ENCODE peak calls at places on chromosomes 16 and 17, in four cellular contexts. M is adrenal gland; W is left ventricle myocardium inferior; C is CD8-positive, alpha-beta T cell. N is an unnamed sample.

GRCh38 chr17:80068301-80069160 is 32.1 kb downstream of the CCDC40 start:
- DNase-seq in M (peak; percentile 75), W (no peak), C (no peak), N (no peak)

GRCh38 chr17:17484451-17484899 is 7.7 kb downstream of the MED9 start:
- DNase-seq in M (no peak), W (no peak), C (no peak), N (no peak)

GRCh38 chr17:80449194-80449929 is 27.0 kb downstream of the NPTX1 start:
- DNase-seq in M (no peak), W (no peak), C (no peak), N (no peak)

GRCh38 chr16:50573947-50574751 is 26.0 kb downstream of the NKD1 start:
- DNase-seq in M (no peak), W (no peak), C (no peak), N (no peak)

GRCh38 chr16:49287572-49287971 is 5.9 kb upstream of the CBLN1 start:
- DNase-seq in M (no peak), W (no peak), C (no peak), N (no peak)

GRCh38 chr16:49937886-49938285 is 82.0 kb upstream of the ZNF423 start:
- DNase-seq in M (no peak), W (no peak), C (no peak), N (no peak)

GRCh38 chr16:86598607-86599318 is 20.4 kb downstream of the FOXL1 start:
- DNase-seq in M (no peak), W (no peak), C (no peak), N (no peak)

GRCh38 chr17:72008236-72008874 is 112.5 kb upstream of the SOX9 start:
- DNase-seq in M (no peak), W (no peak), C (no peak), N (no peak)

GRCh38 chr16:4811242-4811641 is 8.8 kb upstream of the ROGDI start:
- DNase-seq in M (no peak), W (no peak), C (no peak), N (no peak)

GRCh38 chr16:86171329-86171728 is 272.4 kb downstream of the IRF8 start:
- DNase-seq in M (no peak), W (no peak), C (no peak), N (no peak)

GRCh38 chr16:21996923-21997692 is 3.8 kb downstream of the PDZD9 start:
- DNase-seq in M (no peak), W (no peak), C (no peak), N (no peak)

GRCh38 chr17:6510321-6511023 is 45.9 kb downstream of the PITPNM3 start:
- DNase-seq in M (peak; percentile 47), W (no peak), C (no peak), N (no peak)

GRCh38 chr16:75320435-75320834 is 69.0 kb upstream of the BCAR1 start:
- DNase-seq in M (peak; percentile 45), W (no peak), C (no peak), N (no peak)

GRCh38 chr16:50878966-50879615 is 137.2 kb downstream of the CYLD start:
- DNase-seq in M (no peak), W (no peak), C (no peak), N (no peak)

GRCh38 chr17:30567231-30568116 is 90.3 kb downstream of the GOSR1 start:
- DNase-seq in M (no peak), W (no peak), C (no peak), N (no peak)

GRCh38 chr17:76034433-76035185 is 7.5 kb upstream of the EVPL start:
- DNase-seq in M (no peak), W (no peak), C (no peak), N (no peak)

GRCh38 chr17:33200587-33200986 is 92.5 kb downstream of the ASIC2 start:
- DNase-seq in M (no peak), W (no peak), C (no peak), N (no peak)

GRCh38 chr17:51820252-51820651 is 338.3 kb downstream of the CA10 start:
- DNase-seq in M (no peak), W (no peak), C (no peak), N (no peak)

GRCh38 chr17:45427181-45427835 is 5.4 kb downstream of the ARHGAP27 start:
- DNase-seq in M (no peak), W (no peak), C (no peak), N (no peak)

GRCh38 chr16:50534958-50535357 is 13.2 kb upstream of the NKD1 start:
- DNase-seq in M (no peak), W (no peak), C (no peak), N (no peak)

GRCh38 chr17:49565948-49566491 is 9.7 kb upstream of the NXPH3 start:
- DNase-seq in M (peak; percentile 49), W (peak; percentile 74), C (no peak), N (no peak)

GRCh38 chr16:57192720-57193486 is 6.8 kb downstream of the RSPRY1 start:
- DNase-seq in M (no peak), W (no peak), C (no peak), N (no peak)

GRCh38 chr16:67678354-67679023 is 11.9 kb downstream of the C16orf86 start:
- DNase-seq in M (no peak), W (no peak), C (no peak), N (peak; percentile 44)

GRCh38 chr16:3998793-3999478 is 117.3 kb downstream of the ADCY9 start:
- DNase-seq in M (no peak), W (no peak), C (no peak), N (no peak)

GRCh38 chr17:70582777-70583176 is 413.4 kb downstream of the KCNJ2 start:
- DNase-seq in M (no peak), W (no peak), C (no peak), N (no peak)

GRCh38 chr17:82793974-82794620 is 42.2 kb downstream of the TBCD start:
- DNase-seq in M (no peak), W (no peak), C (no peak), N (no peak)

GRCh38 chr16:18047761-18048160 is 288.8 kb downstream of the NPIPA8 start:
- DNase-seq in M (no peak), W (no peak), C (no peak), N (no peak)

GRCh38 chr17:50719924-50720805 is 762 bp downstream of the LUC7L3 start:
- DNase-seq in M (no peak), W (no peak), C (no peak), N (no peak)

GRCh38 chr17:50661348-50661747 is 26.7 kb downstream of the ABCC3 start:
- DNase-seq in M (no peak), W (no peak), C (no peak), N (no peak)

DNA sequence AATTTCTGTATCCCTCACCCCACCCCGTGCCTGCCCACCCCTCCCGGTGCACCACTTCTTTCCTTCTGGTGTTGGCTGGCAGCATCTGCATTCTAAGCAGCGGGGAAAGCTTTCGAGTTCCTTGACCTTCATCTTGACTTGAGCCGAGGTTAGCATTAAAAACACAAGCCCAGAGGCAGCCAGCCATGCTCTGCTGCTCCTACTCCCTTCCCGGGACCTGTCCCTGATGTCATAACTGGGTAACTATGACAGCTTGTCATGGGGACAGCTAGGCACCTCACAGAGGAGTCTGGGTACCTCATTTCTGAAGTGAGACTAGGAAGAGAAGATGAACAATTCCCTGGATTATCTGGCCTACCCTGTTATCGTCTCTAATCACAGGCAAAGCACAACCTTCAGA is at the start of gene CFAP97D1:
- DNase-seq in M (no peak), W (no peak), C (no peak), N (no peak)
- H3K4me3 ChIP-seq in M (peak within 1 kb of the TSS; percentile 50), W (peak within 1 kb of the TSS; percentile 95), C (peak within 1 kb of the TSS; percentile 88), N (peak within 1 kb of the TSS; percentile 86)

GRCh38 chr16:30882429-30883310 is 11.2 kb downstream of the BCL7C start:
- DNase-seq in M (no peak), W (no peak), C (no peak), N (no peak)

GRCh38 chr16:30874244-30874820 is 19.5 kb downstream of the BCL7C start:
- DNase-seq in M (no peak), W (no peak), C (no peak), N (no peak)

GRCh38 chr16:30874821-30875717 is 18.8 kb downstream of the BCL7C start:
- DNase-seq in M (peak; percentile 92), W (peak; percentile 93), C (peak; percentile 85), N (peak; percentile 90)

GRCh38 chr16:30875881-30876791 is 17.7 kb downstream of the BCL7C start:
- DNase-seq in M (peak; percentile 17), W (no peak), C (peak; percentile 32), N (peak; percentile 24)

GRCh38 chr16:30876867-30877266 is 17.0 kb downstream of the BCL7C start:
- DNase-seq in M (no peak), W (no peak), C (no peak), N (peak; percentile 55)
- H3K4me3 ChIP-seq in M (no peak overlapping the region), W (peak overlapping the region; percentile 99), C (peak overlapping the region; percentile 87), N (peak overlapping the region; percentile 78)

DNA sequence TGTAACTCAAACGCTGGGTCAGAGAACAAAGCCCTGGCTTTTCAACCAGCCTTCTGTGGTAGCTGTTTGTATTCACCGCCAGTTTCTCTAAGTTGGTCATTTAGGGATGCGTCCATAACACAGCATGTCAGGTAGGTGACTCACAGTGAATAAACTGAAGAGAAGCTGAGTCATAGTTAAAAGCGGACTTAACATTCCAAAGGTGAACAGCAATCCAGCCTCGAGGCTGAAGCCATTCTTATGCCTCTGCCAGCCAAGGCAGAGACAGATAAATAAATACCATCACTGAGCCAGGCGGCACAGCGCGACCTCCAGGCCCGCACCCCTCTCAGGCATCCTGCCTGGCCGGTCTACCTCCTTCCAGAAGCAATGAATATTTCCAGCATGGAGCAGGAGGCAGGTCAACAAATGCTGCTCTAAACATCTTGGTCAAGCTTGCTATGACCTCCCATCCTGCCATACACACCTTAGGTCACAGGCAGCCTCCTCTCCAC is 12.4 kb upstream of the CACNG4 start:
- DNase-seq in M (peak; percentile 44), W (no peak), C (no peak), N (no peak)
- H3K4me3 ChIP-seq in M (no peak overlapping the region), W (no peak overlapping the region), C (no peak overlapping the region), N (no peak overlapping the region)

GRCh38 chr17:38559880-38560230 is 45.9 kb downstream of the SRCIN1 start:
- DNase-seq in M (no peak), W (no peak), C (no peak), N (peak; percentile 36)

GRCh38 chr17:38558751-38559024 is 47.1 kb downstream of the SRCIN1 start:
- DNase-seq in M (no peak), W (no peak), C (no peak), N (no peak)

GRCh38 chr17:38560503-38561318 is 45.0 kb downstream of the SRCIN1 start:
- DNase-seq in M (no peak), W (no peak), C (no peak), N (no peak)

GRCh38 chr17:38557836-38558750 is 47.7 kb downstream of the SRCIN1 start:
- DNase-seq in M (peak; percentile 94), W (peak; percentile 90), C (peak; percentile 87), N (peak; percentile 92)

DNA sequence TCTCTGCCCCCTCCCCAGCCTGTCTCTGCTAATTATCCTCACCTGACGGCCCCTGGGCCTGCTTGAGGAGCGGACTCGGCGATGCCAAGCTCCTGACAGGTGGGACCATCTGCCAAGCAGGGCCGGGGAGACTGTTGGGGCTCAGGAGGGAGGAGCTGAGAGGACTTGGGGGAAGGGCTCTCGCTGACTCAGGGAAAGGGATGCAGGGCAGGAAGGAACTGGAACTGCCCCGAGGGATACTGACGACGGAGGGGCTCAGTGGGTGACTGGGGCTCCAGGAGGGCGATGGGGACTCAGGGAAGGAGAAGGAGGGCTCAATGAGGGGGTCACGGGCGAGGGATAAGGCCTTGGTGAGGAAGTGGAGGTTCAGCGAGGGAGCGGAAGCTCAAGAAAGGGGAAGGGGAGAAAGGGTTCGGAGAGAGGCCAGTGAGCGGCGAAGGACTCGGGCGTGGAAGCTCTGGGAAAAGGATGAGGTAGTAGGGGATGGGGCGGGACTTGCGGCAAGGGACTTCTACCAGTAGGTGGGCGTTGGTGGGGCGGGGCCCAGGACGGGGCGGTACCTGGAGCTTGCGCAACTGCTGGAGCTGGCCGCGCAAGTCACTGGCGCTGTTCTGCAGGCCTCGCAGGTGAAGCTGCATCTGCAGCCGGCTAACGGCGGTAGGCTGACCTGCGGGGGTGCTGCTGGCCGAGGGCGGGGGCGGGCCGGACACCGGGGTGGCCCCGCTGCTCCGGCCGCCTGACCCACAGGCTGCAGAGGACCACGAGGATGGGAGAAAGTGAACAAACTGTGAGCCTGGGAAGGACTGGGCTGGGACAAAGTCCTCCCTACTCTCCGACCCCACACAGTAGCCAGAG is 46.5 kb downstream of the SRCIN1 start:
- DNase-seq in M (peak; percentile 72), W (peak; percentile 76), C (peak; percentile 94), N (peak; percentile 94)
- H3K4me3 ChIP-seq in M (no peak overlapping the region), W (peak overlapping the region; percentile 65), C (peak overlapping the region; percentile 60), N (peak overlapping the region; percentile 27)

N was measured in HAP-1.